ENCODE peak calls at places on chromosomes 11 and 22, in ten cellular contexts. One of them, this sample, is unnamed.

GRCh38 chr11:961921-962320 is 36.3 kb downstream of the AP2A2 start:
- DNase-seq in foreskin fibroblast: no peak
- DNase-seq in EL: no peak
- DNase-seq in T-helper 2 cell: no peak
- DNase-seq in HFFc6: no peak
- DNase-seq in neuronal stem cell: no peak
- DNase-seq in activated T-helper 9 cell treated with anti-CD3 and anti-CD28 coated beads, Interleukin-2, amount 50 U/mL, for 16 hours: no peak
- DNase-seq in immature natural killer cell: no peak
- DNase-seq in SW480: no peak
- DNase-seq in type B pancreatic cell: no peak
- DNase-seq in this sample: no peak

GRCh38 chr11:92417326-92417725 is 192.7 kb downstream of the FAT3 start:
- DNase-seq in activated T-helper 9 cell treated with anti-CD3 and anti-CD28 coated beads, Interleukin-2, amount 50 U/mL, for 16 hours: no peak
- DNase-seq in SW480: no peak
- DNase-seq in foreskin fibroblast: no peak
- DNase-seq in EL: no peak
- DNase-seq in T-helper 2 cell: no peak
- DNase-seq in HFFc6: no peak
- DNase-seq in immature natural killer cell: no peak
- DNase-seq in neuronal stem cell: no peak
- DNase-seq in type B pancreatic cell: no peak
- DNase-seq in this sample: no peak

GRCh38 chr22:32558681-32559355 is 84.2 kb downstream of the FBXO7 start:
- DNase-seq in HFFc6: peak
- DNase-seq in T-helper 2 cell: no peak
- DNase-seq in EL: peak
- DNase-seq in immature natural killer cell: no peak
- DNase-seq in type B pancreatic cell: no peak
- DNase-seq in activated T-helper 9 cell treated with anti-CD3 and anti-CD28 coated beads, Interleukin-2, amount 50 U/mL, for 16 hours: no peak
- DNase-seq in neuronal stem cell: no peak
- DNase-seq in SW480: peak
- DNase-seq in foreskin fibroblast: peak
- DNase-seq in this sample: no peak

GRCh38 chr22:40050258-40050657 is 55.5 kb downstream of the FAM83F start:
- DNase-seq in type B pancreatic cell: no peak
- DNase-seq in immature natural killer cell: no peak
- DNase-seq in SW480: no peak
- DNase-seq in neuronal stem cell: no peak
- DNase-seq in foreskin fibroblast: no peak
- DNase-seq in activated T-helper 9 cell treated with anti-CD3 and anti-CD28 coated beads, Interleukin-2, amount 50 U/mL, for 16 hours: no peak
- DNase-seq in HFFc6: no peak
- DNase-seq in T-helper 2 cell: no peak
- DNase-seq in EL: no peak
- DNase-seq in this sample: no peak

GRCh38 chr11:12223771-12224536 is 113.6 kb downstream of the MICAL2 start:
- DNase-seq in HFFc6: no peak
- DNase-seq in EL: no peak
- DNase-seq in SW480: no peak
- DNase-seq in activated T-helper 9 cell treated with anti-CD3 and anti-CD28 coated beads, Interleukin-2, amount 50 U/mL, for 16 hours: no peak
- DNase-seq in foreskin fibroblast: no peak
- DNase-seq in neuronal stem cell: no peak
- DNase-seq in type B pancreatic cell: no peak
- DNase-seq in T-helper 2 cell: no peak
- DNase-seq in immature natural killer cell: peak
- DNase-seq in this sample: no peak

GRCh38 chr11:119341222-119342022 is 739 bp upstream of the C1QTNF5 start:
- DNase-seq in neuronal stem cell: no peak
- DNase-seq in T-helper 2 cell: no peak
- DNase-seq in foreskin fibroblast: no peak
- DNase-seq in type B pancreatic cell: no peak
- DNase-seq in SW480: no peak
- DNase-seq in activated T-helper 9 cell treated with anti-CD3 and anti-CD28 coated beads, Interleukin-2, amount 50 U/mL, for 16 hours: no peak
- DNase-seq in HFFc6: no peak
- DNase-seq in immature natural killer cell: no peak
- DNase-seq in EL: no peak
- DNase-seq in this sample: no peak

GRCh38 chr22:24244144-24244787 is 616 bp downstream of the GGT5 start:
- DNase-seq in activated T-helper 9 cell treated with anti-CD3 and anti-CD28 coated beads, Interleukin-2, amount 50 U/mL, for 16 hours: no peak
- DNase-seq in foreskin fibroblast: peak
- DNase-seq in type B pancreatic cell: no peak
- DNase-seq in SW480: no peak
- DNase-seq in T-helper 2 cell: no peak
- DNase-seq in immature natural killer cell: no peak
- DNase-seq in HFFc6: no peak
- DNase-seq in neuronal stem cell: no peak
- DNase-seq in EL: no peak
- DNase-seq in this sample: no peak

GRCh38 chr11:124946735-124947141 is 7.3 kb upstream of the CCDC15 start:
- DNase-seq in neuronal stem cell: no peak
- DNase-seq in immature natural killer cell: no peak
- DNase-seq in SW480: no peak
- DNase-seq in EL: peak
- DNase-seq in activated T-helper 9 cell treated with anti-CD3 and anti-CD28 coated beads, Interleukin-2, amount 50 U/mL, for 16 hours: no peak
- DNase-seq in HFFc6: peak
- DNase-seq in type B pancreatic cell: no peak
- DNase-seq in T-helper 2 cell: no peak
- DNase-seq in foreskin fibroblast: peak
- DNase-seq in this sample: no peak

GRCh38 chr11:13629752-13630151 is 38.7 kb upstream of the FAR1 start:
- DNase-seq in HFFc6: no peak
- DNase-seq in SW480: no peak
- DNase-seq in type B pancreatic cell: no peak
- DNase-seq in neuronal stem cell: no peak
- DNase-seq in activated T-helper 9 cell treated with anti-CD3 and anti-CD28 coated beads, Interleukin-2, amount 50 U/mL, for 16 hours: no peak
- DNase-seq in foreskin fibroblast: no peak
- DNase-seq in immature natural killer cell: no peak
- DNase-seq in EL: no peak
- DNase-seq in T-helper 2 cell: no peak
- DNase-seq in this sample: no peak

GRCh38 chr11:130227373-130227772 is 67.8 kb downstream of the ST14 start:
- DNase-seq in T-helper 2 cell: no peak
- DNase-seq in HFFc6: no peak
- DNase-seq in activated T-helper 9 cell treated with anti-CD3 and anti-CD28 coated beads, Interleukin-2, amount 50 U/mL, for 16 hours: no peak
- DNase-seq in type B pancreatic cell: no peak
- DNase-seq in SW480: no peak
- DNase-seq in foreskin fibroblast: no peak
- DNase-seq in neuronal stem cell: no peak
- DNase-seq in EL: no peak
- DNase-seq in immature natural killer cell: no peak
- DNase-seq in this sample: no peak

GRCh38 chr11:108768370-108768769 is 103.5 kb downstream of the DDX10 start:
- DNase-seq in EL: no peak
- DNase-seq in foreskin fibroblast: no peak
- DNase-seq in HFFc6: no peak
- DNase-seq in T-helper 2 cell: no peak
- DNase-seq in SW480: no peak
- DNase-seq in immature natural killer cell: no peak
- DNase-seq in type B pancreatic cell: no peak
- DNase-seq in activated T-helper 9 cell treated with anti-CD3 and anti-CD28 coated beads, Interleukin-2, amount 50 U/mL, for 16 hours: no peak
- DNase-seq in neuronal stem cell: no peak
- DNase-seq in this sample: no peak

GRCh38 chr11:68214173-68215086 is 1.3 kb upstream of the KMT5B start:
- DNase-seq in neuronal stem cell: no peak
- DNase-seq in T-helper 2 cell: no peak
- DNase-seq in activated T-helper 9 cell treated with anti-CD3 and anti-CD28 coated beads, Interleukin-2, amount 50 U/mL, for 16 hours: no peak
- DNase-seq in HFFc6: no peak
- DNase-seq in foreskin fibroblast: no peak
- DNase-seq in type B pancreatic cell: no peak
- DNase-seq in EL: no peak
- DNase-seq in SW480: peak
- DNase-seq in immature natural killer cell: no peak
- DNase-seq in this sample: no peak

GRCh38 chr22:30885001-30885366 is 83.6 kb downstream of the MORC2 start:
- DNase-seq in HFFc6: no peak
- DNase-seq in type B pancreatic cell: no peak
- DNase-seq in foreskin fibroblast: no peak
- DNase-seq in T-helper 2 cell: no peak
- DNase-seq in EL: no peak
- DNase-seq in immature natural killer cell: no peak
- DNase-seq in neuronal stem cell: no peak
- DNase-seq in activated T-helper 9 cell treated with anti-CD3 and anti-CD28 coated beads, Interleukin-2, amount 50 U/mL, for 16 hours: no peak
- DNase-seq in SW480: no peak
- DNase-seq in this sample: no peak

GRCh38 chr22:32103648-32104326 is 55.3 kb downstream of the C22orf42 start:
- DNase-seq in EL: peak
- DNase-seq in type B pancreatic cell: no peak
- DNase-seq in T-helper 2 cell: no peak
- DNase-seq in neuronal stem cell: no peak
- DNase-seq in immature natural killer cell: peak
- DNase-seq in SW480: peak
- DNase-seq in foreskin fibroblast: peak
- DNase-seq in HFFc6: peak
- DNase-seq in activated T-helper 9 cell treated with anti-CD3 and anti-CD28 coated beads, Interleukin-2, amount 50 U/mL, for 16 hours: no peak
- DNase-seq in this sample: no peak

GRCh38 chr11:4865855-4866254 is 15.8 kb upstream of the OR51T1 start:
- DNase-seq in HFFc6: no peak
- DNase-seq in neuronal stem cell: no peak
- DNase-seq in EL: no peak
- DNase-seq in foreskin fibroblast: no peak
- DNase-seq in activated T-helper 9 cell treated with anti-CD3 and anti-CD28 coated beads, Interleukin-2, amount 50 U/mL, for 16 hours: no peak
- DNase-seq in type B pancreatic cell: no peak
- DNase-seq in SW480: no peak
- DNase-seq in T-helper 2 cell: no peak
- DNase-seq in immature natural killer cell: no peak
- DNase-seq in this sample: no peak

GRCh38 chr22:42901790-42902508 is 44.9 kb upstream of the ARFGAP3 start:
- DNase-seq in activated T-helper 9 cell treated with anti-CD3 and anti-CD28 coated beads, Interleukin-2, amount 50 U/mL, for 16 hours: no peak
- DNase-seq in EL: no peak
- DNase-seq in SW480: no peak
- DNase-seq in foreskin fibroblast: no peak
- DNase-seq in immature natural killer cell: no peak
- DNase-seq in neuronal stem cell: no peak
- DNase-seq in T-helper 2 cell: no peak
- DNase-seq in HFFc6: no peak
- DNase-seq in type B pancreatic cell: no peak
- DNase-seq in this sample: no peak

GRCh38 chr11:10858505-10859360 is 880 bp upstream of the ZBED5 start:
- DNase-seq in immature natural killer cell: peak
- DNase-seq in T-helper 2 cell: peak
- DNase-seq in neuronal stem cell: no peak
- DNase-seq in activated T-helper 9 cell treated with anti-CD3 and anti-CD28 coated beads, Interleukin-2, amount 50 U/mL, for 16 hours: peak
- DNase-seq in HFFc6: peak
- DNase-seq in EL: peak
- DNase-seq in type B pancreatic cell: peak
- DNase-seq in foreskin fibroblast: peak
- DNase-seq in SW480: peak
- DNase-seq in this sample: peak

GRCh38 chr11:32817181-32817842 is 12.4 kb upstream of the PRRG4 start:
- DNase-seq in activated T-helper 9 cell treated with anti-CD3 and anti-CD28 coated beads, Interleukin-2, amount 50 U/mL, for 16 hours: no peak
- DNase-seq in T-helper 2 cell: no peak
- DNase-seq in HFFc6: no peak
- DNase-seq in EL: no peak
- DNase-seq in SW480: no peak
- DNase-seq in immature natural killer cell: no peak
- DNase-seq in type B pancreatic cell: no peak
- DNase-seq in foreskin fibroblast: no peak
- DNase-seq in neuronal stem cell: no peak
- DNase-seq in this sample: no peak

GRCh38 chr11:32386770-32387377 is 48.5 kb downstream of the WT1 start:
- DNase-seq in immature natural killer cell: no peak
- DNase-seq in foreskin fibroblast: peak
- DNase-seq in T-helper 2 cell: no peak
- DNase-seq in type B pancreatic cell: no peak
- DNase-seq in SW480: no peak
- DNase-seq in neuronal stem cell: no peak
- DNase-seq in HFFc6: peak
- DNase-seq in EL: peak
- DNase-seq in activated T-helper 9 cell treated with anti-CD3 and anti-CD28 coated beads, Interleukin-2, amount 50 U/mL, for 16 hours: no peak
- DNase-seq in this sample: no peak

GRCh38 chr11:61008971-61009370 is 37.5 kb downstream of the CD6 start:
- DNase-seq in type B pancreatic cell: no peak
- DNase-seq in SW480: no peak
- DNase-seq in T-helper 2 cell: no peak
- DNase-seq in activated T-helper 9 cell treated with anti-CD3 and anti-CD28 coated beads, Interleukin-2, amount 50 U/mL, for 16 hours: no peak
- DNase-seq in foreskin fibroblast: no peak
- DNase-seq in immature natural killer cell: no peak
- DNase-seq in EL: no peak
- DNase-seq in HFFc6: no peak
- DNase-seq in neuronal stem cell: no peak
- DNase-seq in this sample: no peak

GRCh38 chr22:37616205-37617083 is 7.8 kb downstream of the GGA1 start:
- DNase-seq in foreskin fibroblast: no peak
- DNase-seq in EL: no peak
- DNase-seq in neuronal stem cell: no peak
- DNase-seq in HFFc6: no peak
- DNase-seq in type B pancreatic cell: no peak
- DNase-seq in SW480: no peak
- DNase-seq in activated T-helper 9 cell treated with anti-CD3 and anti-CD28 coated beads, Interleukin-2, amount 50 U/mL, for 16 hours: no peak
- DNase-seq in T-helper 2 cell: no peak
- DNase-seq in immature natural killer cell: no peak
- DNase-seq in this sample: no peak

GRCh38 chr22:49721211-49721763 is 106.4 kb downstream of the BRD1 start:
- DNase-seq in neuronal stem cell: no peak
- DNase-seq in EL: no peak
- DNase-seq in SW480: no peak
- DNase-seq in HFFc6: no peak
- DNase-seq in T-helper 2 cell: no peak
- DNase-seq in foreskin fibroblast: no peak
- DNase-seq in immature natural killer cell: no peak
- DNase-seq in activated T-helper 9 cell treated with anti-CD3 and anti-CD28 coated beads, Interleukin-2, amount 50 U/mL, for 16 hours: no peak
- DNase-seq in type B pancreatic cell: peak
- DNase-seq in this sample: no peak

GRCh38 chr11:99352642-99353041 is 331.9 kb downstream of the CNTN5 start:
- DNase-seq in foreskin fibroblast: no peak
- DNase-seq in type B pancreatic cell: no peak
- DNase-seq in EL: no peak
- DNase-seq in HFFc6: no peak
- DNase-seq in neuronal stem cell: no peak
- DNase-seq in immature natural killer cell: no peak
- DNase-seq in SW480: no peak
- DNase-seq in activated T-helper 9 cell treated with anti-CD3 and anti-CD28 coated beads, Interleukin-2, amount 50 U/mL, for 16 hours: no peak
- DNase-seq in T-helper 2 cell: no peak
- DNase-seq in this sample: no peak

GRCh38 chr11:75490221-75491181 is 35.2 kb downstream of the GDPD5 start:
- DNase-seq in neuronal stem cell: no peak
- DNase-seq in immature natural killer cell: no peak
- DNase-seq in T-helper 2 cell: no peak
- DNase-seq in type B pancreatic cell: no peak
- DNase-seq in EL: peak
- DNase-seq in activated T-helper 9 cell treated with anti-CD3 and anti-CD28 coated beads, Interleukin-2, amount 50 U/mL, for 16 hours: no peak
- DNase-seq in HFFc6: no peak
- DNase-seq in foreskin fibroblast: no peak
- DNase-seq in SW480: peak
- DNase-seq in this sample: no peak

GRCh38 chr11:45017329-45017728 is 66.6 kb upstream of the TP53I11 start:
- DNase-seq in EL: no peak
- DNase-seq in activated T-helper 9 cell treated with anti-CD3 and anti-CD28 coated beads, Interleukin-2, amount 50 U/mL, for 16 hours: no peak
- DNase-seq in immature natural killer cell: no peak
- DNase-seq in SW480: no peak
- DNase-seq in T-helper 2 cell: no peak
- DNase-seq in neuronal stem cell: no peak
- DNase-seq in type B pancreatic cell: no peak
- DNase-seq in HFFc6: no peak
- DNase-seq in foreskin fibroblast: no peak
- DNase-seq in this sample: no peak

GRCh38 chr11:8608646-8609045 is 14.6 kb upstream of the STK33 start:
- DNase-seq in SW480: no peak
- DNase-seq in T-helper 2 cell: no peak
- DNase-seq in foreskin fibroblast: peak
- DNase-seq in immature natural killer cell: no peak
- DNase-seq in type B pancreatic cell: no peak
- DNase-seq in neuronal stem cell: no peak
- DNase-seq in activated T-helper 9 cell treated with anti-CD3 and anti-CD28 coated beads, Interleukin-2, amount 50 U/mL, for 16 hours: no peak
- DNase-seq in HFFc6: peak
- DNase-seq in EL: peak
- DNase-seq in this sample: no peak

GRCh38 chr11:134333312-134333711 is 1.5 kb downstream of the GLB1L2 start:
- DNase-seq in neuronal stem cell: no peak
- DNase-seq in type B pancreatic cell: no peak
- DNase-seq in EL: no peak
- DNase-seq in foreskin fibroblast: peak
- DNase-seq in SW480: no peak
- DNase-seq in HFFc6: no peak
- DNase-seq in immature natural killer cell: no peak
- DNase-seq in T-helper 2 cell: no peak
- DNase-seq in activated T-helper 9 cell treated with anti-CD3 and anti-CD28 coated beads, Interleukin-2, amount 50 U/mL, for 16 hours: no peak
- DNase-seq in this sample: no peak

GRCh38 chr11:107858217-107859070 is at the start of gene SLC35F2:
- DNase-seq in type B pancreatic cell: peak
- DNase-seq in immature natural killer cell: peak
- DNase-seq in foreskin fibroblast: peak
- DNase-seq in neuronal stem cell: peak
- DNase-seq in HFFc6: peak
- DNase-seq in T-helper 2 cell: peak
- DNase-seq in EL: peak
- DNase-seq in SW480: peak
- DNase-seq in activated T-helper 9 cell treated with anti-CD3 and anti-CD28 coated beads, Interleukin-2, amount 50 U/mL, for 16 hours: peak
- DNase-seq in this sample: peak